ENCODE peak calls at places on chromosomes 11 and 22, in seven cellular contexts. D is HCT116, C is astrocyte, F is neural progenitor cell, Q is Karpas-422, W is lung, I is lower lobe of right lung. B is an unnamed sample.

GRCh38 chr22:47189056-47189916 is 426.8 kb downstream of the TBC1D22A start:
- DNase-seq in D (no peak), C (no peak), Q (no peak), F (no peak), I (peak; percentile 24), W (no peak), B (peak; percentile 59)

GRCh38 chr11:59550368-59550841 is 39.1 kb downstream of the OR4D9 start:
- DNase-seq in I (peak; percentile 82), F (peak; percentile 95), Q (peak; percentile 98), C (peak; percentile 94), W (peak; percentile 83), D (peak; percentile 96), B (peak; percentile 92)

GRCh38 chr11:128516467-128516778 is 70.9 kb downstream of the ETS1 start:
- DNase-seq in W (no peak), I (no peak), D (no peak), C (no peak), F (no peak), Q (no peak), B (no peak)

GRCh38 chr11:110349109-110349996 is 52.9 kb upstream of the RDX start:
- DNase-seq in F (peak; percentile 29), W (no peak), I (no peak), D (no peak), Q (no peak), C (peak; percentile 52), B (no peak)

GRCh38 chr22:50238755-50239154 is 6.1 kb downstream of the TUBGCP6 start:
- DNase-seq in C (no peak), Q (no peak), D (no peak), I (no peak), W (no peak), F (no peak), B (no peak)

GRCh38 chr11:19605500-19606371 is 106.9 kb upstream of the NAV2 start:
- DNase-seq in F (peak; percentile 13), D (no peak), I (no peak), C (peak; percentile 25), W (no peak), Q (no peak), B (no peak)

GRCh38 chr11:11411401-11411985 is 58.4 kb upstream of the CSNK2A3 start:
- DNase-seq in C (no peak), Q (no peak), I (no peak), W (no peak), F (no peak), D (no peak), B (no peak)

GRCh38 chr22:27732841-27733240 is 68.7 kb downstream of the MN1 start:
- DNase-seq in Q (no peak), C (no peak), I (no peak), F (no peak), D (no peak), W (no peak), B (no peak)

GRCh38 chr11:71120346-71120963 is 131.9 kb downstream of the SHANK2 start:
- DNase-seq in W (no peak), I (peak; percentile 56), C (no peak), F (peak; percentile 84), Q (peak; percentile 65), D (peak; percentile 24), B (peak; percentile 71)

GRCh38 chr22:41816241-41816640 is 15.8 kb downstream of the CCDC134 start:
- DNase-seq in I (no peak), Q (no peak), C (no peak), F (no peak), D (no peak), W (no peak), B (no peak)

GRCh38 chr11:102302241-102302640 is 15.0 kb upstream of the BIRC3 start:
- DNase-seq in D (no peak), I (no peak), Q (no peak), F (no peak), C (no peak), W (no peak), B (no peak)

GRCh38 chr11:3836903-3837302 is 3.9 kb downstream of the RHOG start:
- DNase-seq in F (no peak), D (no peak), Q (peak; percentile 61), I (peak; percentile 66), W (no peak), C (no peak), B (peak; percentile 78)
- H3K4me3 ChIP-seq in F (no peak overlapping the region), D (no peak overlapping the region), Q (peak overlapping the region; percentile 97), I (peak overlapping the region; percentile 40), W (no peak overlapping the region), C (no peak overlapping the region), B (no peak overlapping the region)

DNA sequence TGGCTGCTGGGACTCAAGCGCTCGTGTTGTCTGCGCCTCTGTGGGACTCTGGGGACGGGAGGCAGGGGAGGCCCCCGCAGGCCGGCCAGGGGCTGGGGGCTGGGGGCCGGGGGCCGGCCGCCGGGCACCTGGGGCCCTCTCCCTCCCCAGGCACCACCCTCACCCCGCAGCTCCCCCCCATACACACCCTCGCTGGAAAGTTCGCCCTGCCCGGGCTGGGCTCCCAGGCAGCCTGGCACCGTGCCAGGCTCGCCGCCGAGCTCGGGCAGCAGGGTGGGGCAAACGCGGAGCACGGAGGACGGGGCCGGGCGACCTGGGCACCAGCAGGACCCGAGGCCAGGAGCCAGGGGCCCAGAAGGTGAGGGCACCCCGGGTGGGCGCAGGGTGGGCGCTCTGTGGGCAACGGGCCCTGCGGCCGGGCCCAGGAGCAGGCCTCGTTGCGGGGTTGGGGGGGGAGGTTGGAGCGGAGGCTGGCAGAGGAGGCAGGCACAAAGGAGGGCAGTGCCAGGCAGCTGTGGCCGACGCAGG is 76.7 kb upstream of the WNT7B start:
- DNase-seq in F (no peak), C (peak; percentile 32), I (peak; percentile 87), D (no peak), W (peak; percentile 74), Q (peak; percentile 85), B (peak; percentile 94)
- H3K4me1 ChIP-seq in F (no peaks in the 10 kb centered on the region), C (peaks cover 59% of the 10 kb centered on the region), I (peaks cover 86% of the 10 kb centered on the region), D (peaks cover 27% of the 10 kb centered on the region), W (peaks cover 10% of the 10 kb centered on the region), Q (peaks cover 60% of the 10 kb centered on the region), B (peaks cover 51% of the 10 kb centered on the region)

DNA sequence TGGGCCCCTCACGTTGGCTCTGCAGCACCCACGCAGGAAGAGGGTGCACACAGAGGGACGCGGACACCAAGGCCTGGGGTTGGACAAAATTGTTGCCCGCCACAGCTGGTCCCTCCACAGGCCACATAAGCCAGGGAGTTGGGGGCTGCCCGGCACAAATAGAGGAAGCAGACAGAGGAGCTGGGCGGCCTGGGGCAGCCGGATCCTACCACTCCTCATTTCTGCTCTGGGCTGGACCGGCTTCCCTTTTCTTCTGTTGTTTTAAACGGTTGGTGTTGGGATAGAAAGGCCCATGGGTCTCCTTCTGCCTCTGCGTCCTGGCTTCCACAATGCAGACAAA is 36.4 kb upstream of the LINC01488 start:
- DNase-seq in I (no peak), F (no peak), D (no peak), Q (no peak), C (no peak), W (no peak), B (no peak)
- H3K4me3 ChIP-seq in I (peak overlapping the region; percentile 33), F (no peak overlapping the region), D (no peak overlapping the region), Q (no peak overlapping the region), C (no peak overlapping the region), W (no peak overlapping the region), B (no peak overlapping the region)

GRCh38 chr22:31250740-31251330 is 38.7 kb downstream of the LIMK2 start:
- DNase-seq in F (no peak), D (no peak), Q (no peak), I (no peak), W (no peak), C (no peak), B (no peak)

GRCh38 chr22:31247726-31248125 is 35.6 kb downstream of the LIMK2 start:
- DNase-seq in F (peak; percentile 25), I (no peak), Q (no peak), C (no peak), D (no peak), W (no peak), B (no peak)

GRCh38 chr22:31248965-31249940 is 37.2 kb downstream of the LIMK2 start:
- DNase-seq in F (no peak), D (no peak), Q (no peak), I (no peak), C (peak; percentile 44), W (no peak), B (no peak)

GRCh38 chr22:31246687-31247086 is 34.6 kb downstream of the LIMK2 start:
- DNase-seq in D (no peak), W (no peak), F (no peak), I (no peak), Q (no peak), C (no peak), B (no peak)

DNA sequence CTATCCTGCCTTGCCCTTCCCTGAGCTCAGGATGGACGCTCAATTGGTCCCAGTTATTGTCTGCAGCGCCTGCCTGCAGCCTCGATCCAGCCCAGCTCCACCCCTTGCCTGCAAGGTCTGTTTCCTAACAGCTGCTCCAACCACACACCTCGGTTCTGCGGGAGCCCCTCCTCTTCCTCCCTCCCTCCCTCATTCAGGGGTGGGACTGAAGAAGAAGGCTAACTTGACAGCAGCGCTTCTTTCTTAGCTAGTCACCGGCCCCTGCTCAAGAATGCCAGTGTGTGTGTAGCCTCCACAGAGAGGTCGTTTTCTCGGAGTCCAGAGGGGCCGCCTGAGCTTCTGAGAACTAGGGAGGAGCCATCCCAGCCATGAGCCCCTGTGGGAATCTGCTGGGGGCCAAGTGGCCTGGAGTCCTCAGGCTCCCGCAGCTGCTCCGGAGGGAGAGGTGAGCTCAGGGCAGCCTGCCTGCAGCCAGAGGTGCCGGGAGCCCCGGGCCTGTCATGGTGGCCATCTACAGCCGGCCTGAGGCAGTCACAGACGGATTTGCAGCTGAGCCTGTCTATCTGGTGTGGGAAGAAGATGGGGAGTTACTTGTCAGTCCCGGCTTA is 36.1 kb downstream of the LIMK2 start:
- DNase-seq in D (no peak), Q (peak; percentile 79), F (peak; percentile 92), I (peak; percentile 82), C (peak; percentile 94), W (peak; percentile 80), B (peak; percentile 91)
- H3K4me1 ChIP-seq in D (peaks cover 27% of the 10 kb centered on the region), Q (peaks cover 31% of the 10 kb centered on the region), F (peaks cover 22% of the 10 kb centered on the region), I (peaks cover 54% of the 10 kb centered on the region), C (peaks cover 53% of the 10 kb centered on the region), W (peaks cover 9% of the 10 kb centered on the region), B (peaks cover 34% of the 10 kb centered on the region)

DNA sequence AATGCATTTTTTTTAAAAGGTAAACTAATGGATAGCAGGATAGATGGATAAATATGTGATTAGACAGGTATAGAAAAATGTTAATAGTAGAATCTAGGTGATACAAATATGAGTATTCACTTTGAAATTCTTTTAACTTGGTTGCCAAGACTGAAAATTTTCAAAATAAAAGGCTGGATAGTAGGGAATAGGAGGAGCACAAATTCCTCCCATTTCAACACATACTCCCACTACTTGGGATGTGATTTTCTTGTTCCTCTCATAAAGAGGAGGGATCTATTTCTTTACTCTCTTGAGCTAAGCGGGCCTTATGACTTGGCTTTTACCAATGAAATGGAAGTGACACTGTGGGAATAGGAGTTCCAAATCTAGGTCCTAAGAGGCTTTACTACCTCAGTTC is 35.9 kb downstream of the PIK3C2A start:
- DNase-seq in D (no peak), I (no peak), C (peak; percentile 6), Q (no peak), F (no peak), W (no peak), B (no peak)
- H3K4me3 ChIP-seq in D (no peak overlapping the region), I (no peak overlapping the region), C (no peak overlapping the region), Q (no peak overlapping the region), F (no peak overlapping the region), W (no peak overlapping the region), B (no peak overlapping the region)

DNA sequence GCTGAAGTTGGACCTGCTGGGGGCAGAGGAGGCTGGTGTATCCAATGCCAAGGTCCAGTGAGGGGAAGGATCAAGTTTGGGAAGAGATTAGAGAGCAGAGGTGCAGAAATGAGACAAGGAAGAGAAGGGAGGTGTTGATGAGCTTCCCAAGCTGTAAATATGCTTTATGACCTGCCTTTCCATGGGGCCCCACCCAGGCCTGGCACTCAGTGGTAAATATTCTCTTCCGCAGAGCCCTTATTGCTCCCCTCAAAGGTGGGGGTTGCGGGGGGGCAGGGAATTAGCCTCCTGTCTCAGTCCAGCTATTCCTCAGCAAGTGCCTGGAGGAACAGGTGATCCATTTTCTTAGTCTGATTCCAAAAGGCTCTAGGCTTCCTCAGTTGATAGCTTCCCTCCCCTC is 24.1 kb downstream of the PHLDB1 start:
- DNase-seq in D (no peak), W (no peak), C (no peak), Q (no peak), F (no peak), I (no peak), B (no peak)
- H3K4me1 ChIP-seq in D (peaks cover 36% of the 10 kb centered on the region), W (peaks cover 10% of the 10 kb centered on the region), C (peaks cover 28% of the 10 kb centered on the region), Q (no peaks in the 10 kb centered on the region), F (peaks cover 25% of the 10 kb centered on the region), I (peaks cover 65% of the 10 kb centered on the region), B (peaks cover 15% of the 10 kb centered on the region)

B was measured in kidney.